ENCODE peak calls at places on chromosome 2, in nine cellular contexts. X is germinal center, E is A549, P is fibroblast of lung, T is NCI-H1105, L is natural killer cell, R is dorsolateral prefrontal cortex, V is sciatic nerve, A is foreskin fibroblast. F is an unnamed sample.

GRCh38 chr2:152861349-152861942 is 143.0 kb downstream of the ARL6IP6 start:
- DNase-seq in L (no peak), R (no peak), T (no peak), X (peak), P (no peak), A (peak), E (peak), V (no peak), F (no peak)

GRCh38 chr2:23940262-23940975 is at the start of gene UBXN2A:
- DNase-seq in R (peak), T (peak), V (peak), E (peak), A (peak), P (peak), X (peak), L (peak), F (peak)

GRCh38 chr2:233353101-233353768 is 1.1 kb upstream of the DGKD start:
- DNase-seq in X (no peak), V (peak), A (no peak), T (no peak), R (no peak), E (no peak), P (no peak), L (no peak), F (peak)

GRCh38 chr2:69946351-69947077 is 14.9 kb downstream of the ASPRV1 start:
- DNase-seq in T (no peak), A (peak), R (no peak), X (peak), E (peak), V (no peak), P (peak), L (peak), F (no peak)

GRCh38 chr2:42878581-42878980 is 86.2 kb upstream of the HAAO start:
- DNase-seq in V (no peak), X (no peak), R (no peak), A (no peak), E (no peak), L (no peak), T (no peak), P (peak), F (no peak)

GRCh38 chr2:45288532-45288931 is 279.3 kb upstream of the SIX2 start:
- DNase-seq in T (no peak), X (no peak), R (no peak), P (peak), A (peak), E (no peak), V (no peak), L (no peak), F (no peak)

GRCh38 chr2:238560234-238560633 is 133.5 kb downstream of the ASB1 start:
- DNase-seq in V (no peak), R (no peak), A (no peak), T (no peak), P (no peak), L (no peak), X (no peak), E (no peak), F (peak)

GRCh38 chr2:121075006-121075545 is 209.9 kb downstream of the TFCP2L1 start:
- DNase-seq in P (peak), T (peak), L (no peak), V (no peak), X (peak), A (peak), R (peak), E (peak), F (no peak)

GRCh38 chr2:72980535-72981217 is 63.4 kb downstream of the EMX1 start:
- DNase-seq in T (no peak), P (peak), E (no peak), L (no peak), V (no peak), A (peak), R (no peak), X (no peak), F (peak)

GRCh38 chr2:45765007-45765767 is 113.7 kb downstream of the PRKCE start:
- DNase-seq in T (no peak), V (no peak), E (no peak), A (peak), L (no peak), R (no peak), X (no peak), P (no peak), F (no peak)

GRCh38 chr2:214484239-214484638 is 73.4 kb downstream of the VWC2L start:
- DNase-seq in A (no peak), E (no peak), R (no peak), P (no peak), L (no peak), V (no peak), T (peak), X (no peak), F (no peak)

GRCh38 chr2:238439912-238440311 is 13.2 kb downstream of the ASB1 start:
- DNase-seq in X (no peak), V (no peak), R (no peak), P (no peak), T (no peak), E (no peak), A (no peak), L (no peak), F (no peak)

GRCh38 chr2:24881623-24882022 is 38.4 kb downstream of the ADCY3 start:
- DNase-seq in A (no peak), X (no peak), P (no peak), V (no peak), T (no peak), L (no peak), R (no peak), E (no peak), F (no peak)

GRCh38 chr2:234495076-234495800 is 1.6 kb downstream of the ARL4C start:
- DNase-seq in A (peak), L (no peak), V (no peak), X (no peak), P (no peak), E (no peak), R (no peak), T (no peak), F (peak)

GRCh38 chr2:182360012-182360662 is 66.7 kb downstream of the PDE1A start:
- DNase-seq in V (no peak), A (peak), T (no peak), E (no peak), L (no peak), R (no peak), P (peak), X (no peak), F (no peak)

GRCh38 chr2:108396845-108397244 is 19.1 kb downstream of the SULT1C4 start:
- DNase-seq in P (no peak), T (no peak), A (peak), E (no peak), V (no peak), L (no peak), R (no peak), X (no peak), F (no peak)

GRCh38 chr2:70768585-70769085 is 635 bp upstream of the ADD2 start:
- DNase-seq in E (no peak), T (no peak), P (no peak), R (no peak), A (no peak), V (no peak), X (no peak), L (no peak), F (no peak)

GRCh38 chr2:216059233-216059834 is 22.3 kb downstream of the PECR start:
- DNase-seq in X (peak), L (no peak), E (no peak), R (no peak), A (no peak), V (no peak), P (no peak), T (no peak), F (no peak)

GRCh38 chr2:134634054-134634630 is 84.7 kb downstream of the TMEM163 start:
- DNase-seq in X (no peak), A (no peak), E (no peak), V (no peak), P (no peak), R (no peak), T (no peak), L (no peak), F (no peak)

GRCh38 chr2:46899053-46899452 is 16.6 kb downstream of the MCFD2 start:
- DNase-seq in L (no peak), R (no peak), A (no peak), P (no peak), T (no peak), E (no peak), X (no peak), V (no peak), F (no peak)

GRCh38 chr2:11540148-11540995 is 6.5 kb downstream of the GREB1 start:
- DNase-seq in T (peak), X (no peak), L (no peak), E (no peak), V (no peak), A (peak), P (no peak), R (no peak), F (no peak)

GRCh38 chr2:68088950-68089349 is 26.1 kb upstream of the C1D start:
- DNase-seq in A (no peak), P (peak), V (no peak), E (no peak), L (no peak), X (no peak), T (no peak), R (no peak), F (no peak)

GRCh38 chr2:59176737-59177136 is 935.6 kb upstream of the FANCL start:
- DNase-seq in A (no peak), L (no peak), X (peak), E (no peak), R (no peak), V (no peak), P (no peak), T (no peak), F (no peak)